ENCODE peak calls at places on chromosomes 11 and 22, in four cellular contexts. C is GM23248, N is IMR-90, Q is mesendoderm. K is an unnamed sample.

GRCh38 chr11:116033931-116034553 is 529.8 kb upstream of the CADM1 start:
- DNase-seq in C (no peak), N (no peak), Q (no peak), K (no peak)

GRCh38 chr11:47788181-47788580 is 21.0 kb upstream of the FNBP4 start:
- DNase-seq in C (no peak), N (peak; percentile 24), Q (no peak), K (no peak)

GRCh38 chr11:120112174-120112796 is 25.6 kb downstream of the TRIM29 start:
- DNase-seq in C (no peak), N (no peak), Q (peak; percentile 41), K (no peak)

GRCh38 chr22:43109921-43110443 is 568 bp upstream of the BIK start:
- DNase-seq in C (peak; percentile 20), N (no peak), Q (no peak), K (no peak)

GRCh38 chr11:13143486-13144297 is 133.9 kb upstream of the BMAL1 start:
- DNase-seq in C (peak; percentile 29), N (no peak), Q (no peak), K (no peak)

GRCh38 chr11:99565333-99565732 is 544.6 kb downstream of the CNTN5 start:
- DNase-seq in C (no peak), N (no peak), Q (no peak), K (no peak)

GRCh38 chr11:58179648-58180047 is 9.2 kb upstream of the OR9Q2 start:
- DNase-seq in C (no peak), N (no peak), Q (no peak), K (no peak)

GRCh38 chr11:118005224-118006152 is 19.3 kb downstream of the IL10RA start:
- DNase-seq in C (no peak), N (no peak), Q (peak; percentile 22), K (no peak)

GRCh38 chr11:19723572-19724342 is 11.1 kb downstream of the NAV2 start:
- DNase-seq in C (peak; percentile 70), N (peak; percentile 55), Q (no peak), K (peak; percentile 57)

GRCh38 chr11:56543739-56544138 is 682 bp upstream of the OR5M11 start:
- DNase-seq in C (no peak), N (no peak), Q (no peak), K (no peak)

GRCh38 chr11:102620858-102621561 is 4.1 kb downstream of the MMP20 start:
- DNase-seq in C (peak; percentile 24), N (peak; percentile 88), Q (no peak), K (peak; percentile 75)

GRCh38 chr11:2092956-2093412 is 46.2 kb downstream of the IGF2 start:
- DNase-seq in C (peak; percentile 77), N (peak; percentile 10), Q (no peak), K (peak; percentile 61)

GRCh38 chr11:77529685-77530084 is 55.8 kb upstream of the PAK1 start:
- DNase-seq in C (no peak), N (no peak), Q (no peak), K (no peak)

GRCh38 chr11:121291896-121292502 is 572 bp upstream of the SC5D start:
- DNase-seq in C (peak; percentile 24), N (peak; percentile 5), Q (peak; percentile 42), K (no peak)

GRCh38 chr22:38175206-38176118 is 6.2 kb downstream of the PLA2G6 start:
- DNase-seq in C (no peak), N (no peak), Q (no peak), K (no peak)

GRCh38 chr11:129375731-129376657 is at the start of gene BARX2:
- DNase-seq in C (peak; percentile 86), N (peak; percentile 54), Q (peak; percentile 92), K (peak; percentile 50)

GRCh38 chr22:37274380-37274862 is 7.9 kb upstream of the CYTH4 start:
- DNase-seq in C (no peak), N (no peak), Q (no peak), K (no peak)

GRCh38 chr11:1150769-1151365 is 6.9 kb upstream of the MUC5AC start:
- DNase-seq in C (peak; percentile 62), N (peak; percentile 67), Q (no peak), K (peak; percentile 12)

GRCh38 chr11:110463153-110463552 is 33.4 kb downstream of the FDX1 start:
- DNase-seq in C (peak; percentile 63), N (peak; percentile 66), Q (peak; percentile 64), K (peak; percentile 39)

GRCh38 chr22:20430641-20431519 is 6.7 kb downstream of the SCARF2 start:
- DNase-seq in C (peak; percentile 75), N (no peak), Q (peak; percentile 85), K (peak; percentile 35)

GRCh38 chr11:93510196-93510898 is 32.8 kb downstream of the SMCO4 start:
- DNase-seq in C (no peak), N (no peak), Q (no peak), K (no peak)

GRCh38 chr11:76385903-76386302 is 4.8 kb downstream of the GVQW3 start:
- DNase-seq in C (no peak), N (peak; percentile 20), Q (peak; percentile 6), K (peak; percentile 68)

GRCh38 chr11:5631426-5631825 is 6.6 kb downstream of the TRIM34 start:
- DNase-seq in C (no peak), N (no peak), Q (no peak), K (no peak)

GRCh38 chr22:19271273-19271855 is 20.2 kb downstream of the CLTCL1 start:
- DNase-seq in C (no peak), N (no peak), Q (no peak), K (no peak)

GRCh38 chr22:47630741-47631534 is 868.5 kb downstream of the TBC1D22A start:
- DNase-seq in C (no peak), N (no peak), Q (no peak), K (no peak)

GRCh38 chr11:47913569-47914244 is 65.6 kb upstream of the NUP160 start:
- DNase-seq in C (no peak), N (no peak), Q (peak; percentile 23), K (no peak)

GRCh38 chr11:111775024-111775710 is 9.0 kb upstream of the PPP2R1B start:
- DNase-seq in C (peak; percentile 21), N (peak; percentile 50), Q (no peak), K (peak; percentile 15)

GRCh38 chr11:107017433-107018227 is 646 bp downstream of the GUCY1A2 start:
- DNase-seq in C (peak; percentile 66), N (no peak), Q (peak; percentile 88), K (peak; percentile 22)

GRCh38 chr22:19522190-19522880 is 1.9 kb downstream of the CLDN5 start:
- DNase-seq in C (no peak), N (no peak), Q (peak; percentile 22), K (no peak)

GRCh38 chr11:130782361-130783221 is 133.7 kb downstream of the SNX19 start:
- DNase-seq in C (peak; percentile 79), N (peak; percentile 52), Q (peak; percentile 91), K (peak; percentile 83)

GRCh38 chr11:1453611-1454386 is 32.8 kb downstream of the MOB2 start:
- DNase-seq in C (peak; percentile 29), N (no peak), Q (peak; percentile 61), K (no peak)

GRCh38 chr22:45518580-45518991 is 15.9 kb downstream of the FBLN1 start:
- DNase-seq in C (peak; percentile 36), N (no peak), Q (no peak), K (peak; percentile 65)

GRCh38 chr22:45515678-45516077 is 13.0 kb downstream of the FBLN1 start:
- DNase-seq in C (peak; percentile 60), N (no peak), Q (no peak), K (no peak)

GRCh38 chr22:45516923-45517675 is 14.4 kb downstream of the FBLN1 start:
- DNase-seq in C (peak; percentile 82), N (peak; percentile 62), Q (peak; percentile 88), K (peak; percentile 83)

GRCh38 chr22:45512363-45512762 is 9.7 kb downstream of the FBLN1 start:
- DNase-seq in C (no peak), N (no peak), Q (no peak), K (no peak)

DNA sequence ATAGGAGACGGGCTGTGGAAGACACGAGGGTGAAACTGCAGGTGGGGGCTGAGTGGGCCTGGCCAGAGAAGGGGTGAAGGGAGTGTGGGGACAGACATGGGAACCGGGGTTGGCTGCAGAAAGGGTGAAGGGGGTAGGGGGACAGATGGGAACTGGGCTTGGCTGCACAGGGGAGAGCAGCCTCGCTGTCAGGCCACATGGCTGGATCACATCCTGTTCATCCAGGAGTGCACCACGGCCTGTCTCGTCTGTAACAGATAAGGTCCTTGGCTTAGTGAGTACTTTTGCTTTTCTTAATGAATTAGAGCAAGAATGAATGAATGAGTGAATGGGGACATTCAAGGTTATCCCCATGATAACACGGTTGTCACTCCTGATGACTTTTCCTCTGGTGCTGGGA is 13.5 kb downstream of the FBLN1 start:
- DNase-seq in C (no peak), N (no peak), Q (peak; percentile 39), K (peak; percentile 49)
- H3K27ac ChIP-seq in C (peak overlapping the region; percentile 18), N (no peak overlapping the region), Q (no peak overlapping the region), K (peak overlapping the region; percentile 52)

DNA sequence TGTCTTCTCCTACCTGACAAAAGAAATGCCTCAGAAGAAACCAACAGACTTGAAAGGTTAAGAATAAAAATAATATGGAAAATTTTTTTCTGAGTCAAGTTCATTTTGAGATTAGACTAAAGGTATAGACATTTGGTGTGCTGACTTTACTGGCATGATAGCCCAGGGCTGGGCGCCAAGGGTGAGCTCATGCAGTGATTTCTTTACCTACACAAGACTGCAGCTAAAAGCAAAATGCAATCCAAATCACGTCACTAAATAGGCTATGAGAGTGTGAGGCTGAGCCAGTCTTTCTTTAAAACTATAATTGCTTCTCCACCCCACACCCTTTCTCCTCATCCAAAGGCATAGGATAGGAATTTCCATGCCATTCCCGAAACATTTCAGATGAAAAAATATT is 196.5 kb downstream of the FAM76B start:
- DNase-seq in C (peak; percentile 40), N (peak; percentile 40), Q (no peak), K (peak; percentile 61)
- H3K9ac ChIP-seq in C (no peak overlapping the region), N (no peak overlapping the region), Q (no peak overlapping the region), K (no peak overlapping the region)

GRCh38 chr11:7522546-7522945 is 8.7 kb downstream of the PPFIBP2 start:
- DNase-seq in C (no peak), N (no peak), Q (no peak), K (no peak)
- H3K4me2 ChIP-seq in C (no peak overlapping the region), N (no peak overlapping the region), Q (no peak overlapping the region), K (no peak overlapping the region)

GRCh38 chr11:65562788-65563187 is 4.6 kb upstream of the LTBP3 start:
- DNase-seq in C (no peak), N (no peak), Q (no peak), K (no peak)

GRCh38 chr11:65569164-65569972 is 909 bp upstream of the ZNRD2 start:
- DNase-seq in C (peak; percentile 17), N (no peak), Q (no peak), K (no peak)

GRCh38 chr11:65562020-65562419 is 3.9 kb upstream of the LTBP3 start:
- DNase-seq in C (no peak), N (no peak), Q (no peak), K (no peak)

GRCh38 chr11:65563606-65564005 is 5.4 kb upstream of the LTBP3 start:
- DNase-seq in C (peak; percentile 58), N (peak; percentile 35), Q (no peak), K (no peak)

DNA sequence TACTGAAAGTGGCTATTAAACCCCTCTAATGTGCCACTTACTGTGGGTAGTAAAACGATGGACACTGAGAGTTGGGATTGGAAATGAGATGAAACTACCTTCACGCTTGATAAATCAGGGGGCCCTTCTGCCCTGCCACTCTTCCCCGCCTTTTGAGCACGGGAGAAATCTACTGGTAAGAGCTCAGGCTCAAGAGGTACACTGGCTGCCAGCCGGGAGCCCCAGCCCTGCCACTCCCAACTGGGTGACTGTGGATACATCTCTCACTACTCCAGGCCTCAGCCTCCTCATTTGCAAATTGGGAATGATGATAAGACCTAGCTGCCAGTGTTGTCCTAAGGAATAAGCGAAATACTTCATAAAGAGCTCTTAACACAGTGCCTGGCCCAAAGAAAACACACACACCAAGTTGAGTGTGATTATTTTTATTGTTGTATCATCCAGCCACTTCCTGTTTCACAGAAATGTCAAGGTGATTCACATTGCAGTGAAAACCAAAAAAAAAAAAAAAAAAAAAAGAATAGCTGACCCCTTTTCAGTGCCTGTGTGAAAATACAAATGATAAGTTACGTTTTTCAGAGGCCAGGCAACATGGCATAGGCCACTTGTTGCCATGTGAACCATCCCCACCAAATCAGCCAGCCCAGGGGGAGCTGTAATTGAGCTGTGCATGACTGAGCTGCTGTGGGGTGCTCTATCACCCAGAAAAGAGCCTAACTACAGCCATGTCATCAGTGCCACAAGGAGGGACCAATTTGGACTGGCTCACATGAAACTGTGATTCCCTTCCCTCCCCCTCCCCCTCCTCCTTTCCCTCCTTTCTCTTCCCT is 4.4 kb upstream of the ZNRD2 start:
- DNase-seq in C (peak; percentile 50), N (peak; percentile 35), Q (no peak), K (peak; percentile 61)
- H3K27ac ChIP-seq in C (peak overlapping the region; percentile 46), N (no peak overlapping the region), Q (no peak overlapping the region), K (peak overlapping the region; percentile 24)

K was measured in astrocyte.